ENCODE peak calls at places on chromosomes 7 and 10, in four cellular contexts. Q is neuronal stem cell, Y is posterior cingulate gyrus, B is fibroblast of lung. G is an unnamed sample.
A peak's percentile ranks its signal among the peaks of the same experiment; 100 is the strongest.

GRCh38 chr7:80949449-80949848 is 30.6 kb upstream of the SEMA3C start:
- DNase-seq in Q (no peak), B (no peak), Y (no peak), G (no peak)

GRCh38 chr7:20216637-20217036 is 547 bp downstream of the MACC1 start:
- DNase-seq in Y (no peak), B (no peak), Q (no peak), G (no peak)

GRCh38 chr10:1650542-1651279 is 86.6 kb downstream of the ADARB2 start:
- DNase-seq in Q (no peak), Y (no peak), B (no peak), G (no peak)

GRCh38 chr7:9645756-9646155 is 1212.3 kb downstream of the NXPH1 start:
- DNase-seq in B (no peak), Q (no peak), Y (no peak), G (no peak)

GRCh38 chr10:126420571-126421275 is 32.4 kb upstream of the ADAM12 start:
- DNase-seq in Y (no peak), B (no peak), Q (no peak), G (no peak)

GRCh38 chr10:119337796-119338432 is 130.5 kb downstream of the GRK5 start:
- DNase-seq in B (peak; percentile 63), Q (no peak), Y (no peak), G (no peak)

GRCh38 chr10:77550378-77550777 is 87.2 kb downstream of the KCNMA1 start:
- DNase-seq in B (no peak), Q (no peak), Y (no peak), G (no peak)

GRCh38 chr7:41220275-41220674 is 482.6 kb downstream of the INHBA start:
- DNase-seq in Y (no peak), Q (no peak), B (peak; percentile 15), G (no peak)

GRCh38 chr10:62153191-62153590 is 115.5 kb downstream of the RTKN2 start:
- DNase-seq in Q (no peak), Y (no peak), B (peak; percentile 87), G (peak; percentile 29)

GRCh38 chr7:47757946-47758371 is 176.0 kb upstream of the TNS3 start:
- DNase-seq in Q (no peak), B (peak; percentile 94), Y (peak; percentile 93), G (peak; percentile 33)

GRCh38 chr7:49166441-49166840 is 242.1 kb downstream of the CDC14C start:
- DNase-seq in Y (no peak), B (no peak), Q (no peak), G (no peak)

G was measured in AG04450.